ENCODE peak calls at places on chromosomes 3 and 15, in eight cellular contexts. K is H9, E is astrocyte, R is fibroblast of lung, U is GM12878, L is endodermal cell, Q is adipocyte, M is SK-N-SH. J is an unnamed sample. For H3K9me3, the result is how much of the 10 kb centered on the place peaks cover.

GRCh38 chr15:49490963-49491362 is 67.9 kb downstream of the FGF7 start:
- DNase-seq in M (no peak), E (no peak), L (no peak), R (peak), Q (peak), K (no peak), U (no peak), J (no peak)

GRCh38 chr3:11349466-11349865 is 77.3 kb downstream of the ATG7 start:
- DNase-seq in E (no peak), M (no peak), K (no peak), Q (peak), L (no peak), U (no peak), R (peak), J (peak)

GRCh38 chr15:35624881-35625280 is 78.9 kb upstream of the DPH6 start:
- DNase-seq in E (peak), Q (peak), K (no peak), U (no peak), L (no peak), M (no peak), R (peak), J (no peak)

GRCh38 chr3:187641319-187641976 is 28.7 kb downstream of the SST start:
- DNase-seq in L (no peak), K (no peak), U (no peak), R (no peak), M (no peak), E (no peak), Q (no peak), J (no peak)

GRCh38 chr3:47803478-47804025 is 614 bp downstream of the DHX30 start:
- DNase-seq in E (no peak), M (no peak), Q (no peak), L (no peak), U (no peak), R (no peak), K (no peak), J (no peak)

GRCh38 chr3:133881492-133881891 is 14.2 kb downstream of the RAB6B start:
- DNase-seq in M (no peak), R (no peak), E (no peak), K (no peak), Q (no peak), L (no peak), U (no peak), J (no peak)

GRCh38 chr15:45573961-45574629 is 13.1 kb upstream of the BLOC1S6 start:
- DNase-seq in Q (no peak), M (peak), U (no peak), L (peak), K (peak), E (no peak), R (no peak), J (peak)

GRCh38 chr15:35557544-35557943 is 11.6 kb upstream of the DPH6 start:
- DNase-seq in K (no peak), R (peak), L (no peak), U (no peak), E (peak), M (no peak), Q (peak), J (peak)

GRCh38 chr3:143120716-143121239 is 1.2 kb downstream of the CHST2 start:
- DNase-seq in M (peak), K (peak), L (peak), U (no peak), E (no peak), R (peak), Q (peak), J (peak)

GRCh38 chr15:100515758-100516157 is 13.0 kb downstream of the CERS3 start:
- DNase-seq in U (no peak), R (no peak), L (peak), K (no peak), E (no peak), M (no peak), Q (no peak), J (no peak)

GRCh38 chr3:46162975-46163550 is 45.0 kb downstream of the CCR1 start:
- DNase-seq in U (no peak), M (no peak), L (peak), Q (no peak), K (peak), R (no peak), E (no peak), J (peak)

GRCh38 chr15:75712668-75713337 is at the start of gene CSPG4:
- DNase-seq in K (peak), U (no peak), M (no peak), R (peak), Q (peak), L (peak), E (peak), J (peak)

GRCh38 chr15:76566276-76566675 is 229.7 kb downstream of the ISL2 start:
- DNase-seq in L (no peak), U (no peak), Q (peak), M (no peak), E (peak), K (no peak), R (peak), J (peak)

GRCh38 chr3:89145995-89146394 is 38.6 kb downstream of the EPHA3 start:
- DNase-seq in U (no peak), L (no peak), R (peak), E (peak), K (no peak), Q (peak), M (no peak), J (peak)

GRCh38 chr15:92117301-92117731 is 263.8 kb downstream of the SLCO3A1 start:
- DNase-seq in E (no peak), Q (peak), K (no peak), L (no peak), M (no peak), R (peak), U (no peak), J (no peak)

GRCh38 chr3:157398598-157398997 is 38.1 kb upstream of the PTX3 start:
- DNase-seq in E (no peak), L (no peak), R (no peak), U (no peak), K (no peak), Q (no peak), M (no peak), J (no peak)

GRCh38 chr3:146093928-146094327 is 67.1 kb downstream of the PLOD2 start:
- DNase-seq in E (no peak), R (no peak), M (no peak), U (no peak), L (no peak), K (no peak), Q (peak), J (no peak)

GRCh38 chr15:33194704-33195261 is at the start of gene FMN1:
- DNase-seq in R (peak), L (peak), K (peak), Q (peak), E (peak), U (peak), M (peak), J (no peak)

GRCh38 chr15:81126887-81127286 is 7.2 kb upstream of the CFAP161 start:
- DNase-seq in R (peak), U (no peak), L (no peak), Q (peak), E (no peak), K (no peak), M (no peak), J (no peak)

GRCh38 chr3:38142959-38143358 is 4.5 kb downstream of the MYD88 start:
- DNase-seq in E (no peak), L (no peak), R (no peak), U (no peak), M (no peak), Q (no peak), K (no peak), J (no peak)

GRCh38 chr15:68800875-68801274 is 19.8 kb downstream of the ANP32A start:
- DNase-seq in Q (no peak), M (no peak), L (no peak), R (no peak), K (no peak), E (no peak), U (no peak), J (no peak)

GRCh38 chr3:177672252-177672911 is 475.1 kb upstream of the TBL1XR1 start:
- DNase-seq in M (no peak), E (no peak), Q (no peak), R (no peak), L (no peak), U (no peak), K (no peak), J (no peak)

GRCh38 chr3:45547764-45548683 is 46.5 kb upstream of the LIMD1 start:
- DNase-seq in L (no peak), E (peak), K (no peak), M (peak), Q (no peak), U (no peak), R (peak), J (no peak)

GRCh38 chr3:66998899-66999235 is 760 bp downstream of the KBTBD8 start:
- DNase-seq in M (no peak), U (no peak), Q (no peak), K (no peak), R (no peak), L (no peak), E (peak), J (no peak)
- H3K9me3 ChIP-seq in M (under half), U (under half), Q (under half), K (under half), R (under half), L (under half), E (under half), J (under half)

GRCh38 chr3:125382323-125382722 is 7.2 kb upstream of the ZNF148 start:
- DNase-seq in M (no peak), R (no peak), K (no peak), L (no peak), Q (peak), U (no peak), E (no peak), J (no peak)

GRCh38 chr3:125383744-125384143 is 8.6 kb upstream of the ZNF148 start:
- DNase-seq in K (no peak), R (no peak), M (no peak), Q (no peak), E (no peak), L (no peak), U (no peak), J (no peak)

GRCh38 chr3:125379483-125379882 is 4.4 kb upstream of the ZNF148 start:
- DNase-seq in E (no peak), Q (no peak), K (no peak), M (no peak), R (no peak), U (no peak), L (no peak), J (no peak)

GRCh38 chr3:125381314-125381713 is 6.2 kb upstream of the ZNF148 start:
- DNase-seq in L (no peak), K (no peak), M (no peak), E (no peak), Q (peak), R (no peak), U (no peak), J (no peak)

GRCh38 chr3:125381743-125382142 is 6.6 kb upstream of the ZNF148 start:
- DNase-seq in E (no peak), M (no peak), K (no peak), L (no peak), U (peak), R (peak), Q (peak), J (peak)
- H3K9ac ChIP-seq in E (no peak), M (no peak), K (no peak), L (no peak), U (no peak), R (no peak), Q (no peak), J (no peak)

GRCh38 chr3:182698078-182698477 is 95.2 kb upstream of the ATP11B start:
- DNase-seq in Q (no peak), K (no peak), E (no peak), R (no peak), M (no peak), L (no peak), U (no peak), J (no peak)
- H3K9me3 ChIP-seq in Q (under half), K (under half), E (under half), R (under half), M (under half), L (under half), U (under half), J (under half)

DNA sequence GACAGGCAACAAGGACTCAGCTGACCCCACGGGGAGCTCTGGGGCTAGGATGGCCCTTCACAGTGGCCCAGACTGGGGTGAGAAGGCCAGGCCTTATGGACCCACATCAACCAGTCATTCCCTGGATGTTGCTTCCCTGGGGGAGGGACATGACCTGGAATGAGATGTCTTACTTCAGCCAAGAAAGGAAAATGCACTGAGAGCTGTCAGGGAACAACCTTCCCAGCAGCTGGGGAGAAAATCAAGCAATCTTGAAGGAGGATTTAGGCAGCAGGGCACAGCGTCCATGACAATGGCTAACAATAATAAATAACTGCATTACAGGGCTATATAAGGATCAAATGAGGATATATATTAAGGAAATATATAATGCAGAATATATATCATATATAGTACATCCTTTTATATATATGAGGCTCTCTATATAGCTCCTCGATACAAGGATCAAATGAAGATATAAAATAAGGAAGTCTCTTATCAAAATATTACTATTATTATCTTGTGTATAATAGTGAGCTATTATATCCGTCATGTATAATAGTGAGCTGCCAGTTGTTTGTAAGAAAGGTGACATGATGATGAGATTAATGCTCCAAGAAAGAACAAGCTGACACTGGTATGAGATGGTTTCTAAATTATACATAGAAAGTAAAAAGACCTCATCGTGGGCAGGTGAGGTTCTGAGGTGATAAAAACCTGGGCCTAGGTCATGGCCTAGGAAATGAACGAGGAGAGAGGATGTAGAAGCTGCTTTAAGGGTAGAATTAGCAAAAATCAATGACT is 117.8 kb upstream of the LIPC start:
- DNase-seq in L (no peak), M (no peak), E (no peak), R (no peak), Q (no peak), U (no peak), K (no peak), J (no peak)
- H3K9ac ChIP-seq in L (no peak), M (no peak), E (no peak), R (no peak), Q (no peak), U (no peak), K (no peak), J (no peak)

GRCh38 chr15:25090073-25090733 is 135.4 kb downstream of the SNRPN start:
- DNase-seq in U (no peak), R (no peak), L (peak), E (no peak), Q (no peak), M (no peak), K (peak), J (no peak)

GRCh38 chr15:25093455-25094029 is 138.8 kb downstream of the SNRPN start:
- DNase-seq in R (no peak), L (peak), E (no peak), Q (no peak), M (no peak), U (no peak), K (peak), J (no peak)

GRCh38 chr15:25092661-25093060 is 137.9 kb downstream of the SNRPN start:
- DNase-seq in K (no peak), U (no peak), Q (no peak), E (peak), L (peak), M (no peak), R (no peak), J (no peak)

GRCh38 chr15:25089577-25089976 is 134.8 kb downstream of the SNRPN start:
- DNase-seq in K (peak), L (peak), E (no peak), M (no peak), R (no peak), Q (no peak), U (no peak), J (no peak)

DNA sequence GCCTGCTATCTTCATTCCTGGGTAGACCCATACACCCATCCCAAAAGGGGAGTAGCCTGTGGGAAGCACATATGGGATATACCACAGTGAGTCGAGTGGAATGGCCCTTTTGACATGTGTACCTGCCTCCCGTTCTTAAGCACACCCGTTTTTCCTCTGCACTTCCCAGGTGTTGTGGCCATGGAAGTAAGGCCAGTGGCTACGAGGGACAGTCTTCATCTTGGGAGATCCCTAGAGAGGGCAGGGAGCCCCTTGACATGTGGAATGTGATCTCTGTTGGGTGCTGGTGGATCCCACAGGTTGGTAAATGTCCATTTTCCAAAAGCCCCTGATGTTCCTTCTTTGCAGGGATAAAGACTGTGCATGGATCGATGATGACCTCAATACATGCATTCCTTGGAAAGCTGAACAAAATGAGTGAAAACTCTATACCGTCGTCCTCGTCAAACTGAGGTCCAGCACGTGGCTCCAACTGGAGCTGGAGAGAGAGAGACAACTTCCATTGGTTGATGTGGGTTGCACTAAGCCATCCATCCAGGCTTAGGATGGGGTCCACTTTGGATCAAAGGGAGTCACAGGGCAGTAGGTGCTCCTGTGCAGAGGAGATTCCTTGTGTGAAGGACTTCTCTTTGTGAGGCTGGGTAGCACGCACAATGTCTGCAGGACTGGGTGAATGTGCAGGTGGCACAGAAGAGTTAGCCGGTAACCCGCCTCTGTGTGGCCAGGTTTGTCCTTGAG is 136.8 kb downstream of the SNRPN start:
- DNase-seq in E (no peak), R (no peak), M (no peak), U (no peak), K (peak), L (peak), Q (no peak), J (no peak)
- H3K9me3 ChIP-seq in E (under half), R (under half), M (under half), U (under half), K (half or more), L (under half), Q (half or more), J (under half)

GRCh38 chr3:10142707-10143560 is 1.4 kb downstream of the VHL start:
- DNase-seq in K (peak), E (no peak), Q (peak), R (peak), M (peak), L (peak), U (no peak), J (peak)
- H3K9ac ChIP-seq in K (no peak), E (peak), Q (peak), R (no peak), M (peak), L (peak), U (peak), J (peak)

DNA sequence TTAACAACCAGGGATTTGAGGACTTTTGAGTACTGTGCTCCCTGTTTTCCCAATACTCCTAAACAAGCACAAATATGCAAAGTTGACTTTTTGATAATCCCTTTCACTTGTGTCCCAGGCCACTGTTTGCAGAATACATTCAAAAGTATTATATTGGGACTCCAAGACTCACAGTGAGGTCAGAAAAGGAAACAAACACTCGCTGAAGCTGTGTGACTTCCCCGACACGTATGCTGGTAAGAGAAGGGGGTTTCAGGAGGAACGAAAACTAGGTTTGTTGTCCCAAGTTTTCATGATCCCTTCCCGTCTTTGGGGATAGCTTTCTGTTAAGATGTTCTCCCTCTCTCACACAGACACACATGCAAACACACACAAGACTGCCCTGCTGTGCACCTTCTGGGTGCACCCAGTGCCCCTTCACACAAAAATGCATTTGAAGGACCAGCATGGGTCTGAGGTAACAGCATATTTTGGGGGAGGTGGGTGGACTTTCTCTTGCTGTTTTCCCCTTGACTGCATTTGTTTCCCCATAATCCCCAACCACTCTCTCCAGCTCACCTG is 225.2 kb upstream of the PRICKLE2 start:
- DNase-seq in Q (no peak), M (no peak), K (no peak), E (no peak), L (no peak), U (peak), R (no peak), J (no peak)
- H3K9me3 ChIP-seq in Q (under half), M (under half), K (under half), E (under half), L (under half), U (under half), R (under half), J (under half)

GRCh38 chr15:56608140-56608778 is 125.0 kb downstream of the ZNF280D start:
- DNase-seq in Q (peak), U (peak), M (no peak), L (no peak), E (peak), R (no peak), K (no peak), J (no peak)
- H3K9ac ChIP-seq in Q (no peak), U (no peak), M (no peak), L (no peak), E (no peak), R (no peak), K (no peak), J (no peak)

DNA sequence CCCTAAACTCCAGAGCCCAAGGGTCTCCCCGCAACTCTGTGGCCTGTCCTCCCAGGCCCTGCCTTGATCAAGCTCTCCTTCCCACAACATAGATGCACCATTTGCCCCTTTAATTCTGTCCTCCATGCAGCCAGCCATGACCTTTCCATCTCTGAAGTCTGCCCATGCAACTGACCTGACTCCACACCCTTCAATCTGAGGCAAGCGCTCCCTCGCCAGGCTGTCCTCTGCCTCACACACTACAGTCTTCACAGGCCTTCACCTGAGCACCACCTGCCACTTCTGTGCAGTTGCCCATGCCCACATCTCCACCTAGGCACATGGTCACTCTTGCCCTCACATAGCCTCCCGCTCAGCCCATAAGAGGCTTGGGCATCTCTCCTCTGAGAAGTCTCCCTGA is 244.0 kb downstream of the OCA2 start:
- DNase-seq in Q (no peak), R (no peak), K (no peak), M (no peak), U (no peak), E (no peak), L (no peak), J (no peak)
- H3K9me3 ChIP-seq in Q (under half), R (under half), K (under half), M (under half), U (under half), E (under half), L (under half), J (under half)

GRCh38 chr15:40040770-40041169 is 1.8 kb upstream of the SRP14 start:
- DNase-seq in E (no peak), M (no peak), K (no peak), U (no peak), R (no peak), Q (no peak), L (no peak), J (no peak)
- H3K9ac ChIP-seq in E (no peak), M (no peak), K (no peak), U (no peak), R (no peak), Q (no peak), L (no peak), J (no peak)

J was measured in PC-3.